ENCODE peak calls at places on chromosomes 2 and 18, in five cellular contexts. S is neuronal stem cell, I is HFF-Myc, Y is GM06990, F is skeletal muscle cell. G is an unnamed sample.

GRCh38 chr18:44673256-44673950 is 7.3 kb upstream of the SETBP1 start:
- DNase-seq in S (peak), F (no peak), Y (no peak), I (no peak), G (no peak)

GRCh38 chr2:190809876-190810525 is 70.6 kb upstream of the GLS start:
- DNase-seq in Y (no peak), S (no peak), I (no peak), F (no peak), G (no peak)

GRCh38 chr2:178200331-178200730 is 6.0 kb downstream of the OSBPL6 start:
- DNase-seq in Y (no peak), F (no peak), I (no peak), S (no peak), G (no peak)

GRCh38 chr2:154589514-154589913 is 109.0 kb upstream of the KCNJ3 start:
- DNase-seq in I (no peak), F (no peak), Y (no peak), S (no peak), G (no peak)

GRCh38 chr18:21267370-21267769 is 25.3 kb downstream of the GREB1L start:
- DNase-seq in I (no peak), S (no peak), F (no peak), Y (no peak), G (no peak)

GRCh38 chr18:3611313-3612038 is 161.5 kb downstream of the TGIF1 start:
- DNase-seq in Y (no peak), I (no peak), F (no peak), S (no peak), G (no peak)

GRCh38 chr2:236618370-236618769 is 48.7 kb downstream of the ACKR3 start:
- DNase-seq in I (no peak), S (no peak), F (no peak), Y (no peak), G (no peak)

GRCh38 chr2:27714851-27715291 is 51.2 kb downstream of the SLC4A1AP start:
- DNase-seq in F (no peak), Y (no peak), I (no peak), S (no peak), G (no peak)

GRCh38 chr2:70003093-70003830 is 41.8 kb upstream of the ASPRV1 start:
- DNase-seq in I (no peak), Y (no peak), S (no peak), F (no peak), G (no peak)

GRCh38 chr2:203782262-203782976 is 76.0 kb downstream of the CD28 start:
- DNase-seq in Y (no peak), I (peak), F (peak), S (peak), G (peak)

GRCh38 chr2:113376935-113377445 is 60.5 kb upstream of the ZNG1B start:
- DNase-seq in Y (peak), I (no peak), F (no peak), S (no peak), G (no peak)

DNA sequence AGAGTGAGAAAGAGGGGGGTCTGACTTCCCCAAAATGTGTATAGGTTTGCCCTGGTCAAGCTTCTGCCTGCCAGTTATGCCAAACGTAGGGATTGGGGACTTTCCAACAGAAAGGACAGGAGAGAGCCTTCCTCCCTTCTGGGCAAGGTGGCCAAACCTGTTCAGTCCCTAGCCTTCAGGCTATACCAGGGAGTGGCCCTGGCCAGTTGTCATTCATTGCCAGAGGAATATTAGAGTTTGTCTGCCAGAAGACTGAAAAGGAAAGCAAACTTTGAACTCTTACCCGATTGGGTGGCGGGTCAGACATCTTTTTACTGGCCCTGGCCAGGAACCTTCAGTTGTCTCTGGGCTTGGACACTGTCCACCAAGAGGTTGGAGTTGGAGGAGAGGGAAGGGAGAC is 22.1 kb downstream of the RAB3GAP1 start:
- DNase-seq in Y (no peak), S (no peak), I (no peak), F (no peak), G (no peak)
- H3K4me3 ChIP-seq in Y (no peak), S (no peak), I (no peak), F (no peak), G (no peak)

DNA sequence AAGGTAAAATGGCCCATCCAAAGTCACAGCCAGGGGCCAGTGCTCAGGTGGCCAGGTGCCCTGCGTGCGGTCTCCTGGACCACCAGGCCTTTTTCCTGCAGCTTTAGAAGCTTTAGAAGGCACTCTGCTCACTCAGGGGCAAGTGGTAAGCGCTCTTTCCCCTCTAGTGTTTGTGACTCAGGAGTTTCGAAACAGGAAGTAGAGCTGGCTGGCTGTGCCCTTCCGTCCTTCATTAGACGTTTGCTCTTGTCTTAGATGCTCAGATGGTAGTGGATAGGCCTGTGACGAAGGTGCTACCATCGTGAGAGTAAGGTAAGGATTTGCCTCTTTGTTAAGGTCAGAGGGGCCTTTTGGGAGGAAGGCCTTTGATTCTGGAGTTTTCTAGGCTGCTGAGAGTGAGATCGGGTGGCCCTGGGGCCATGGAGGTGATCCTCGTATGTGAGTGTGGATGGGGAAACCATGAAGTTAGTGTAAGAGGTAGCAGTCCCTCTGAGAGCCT is at the start of gene CASP8:
- DNase-seq in I (peak), S (no peak), Y (no peak), F (peak), G (no peak)
- H3K4me3 ChIP-seq in I (peak), S (no peak), Y (peak), F (peak), G (peak)

DNA sequence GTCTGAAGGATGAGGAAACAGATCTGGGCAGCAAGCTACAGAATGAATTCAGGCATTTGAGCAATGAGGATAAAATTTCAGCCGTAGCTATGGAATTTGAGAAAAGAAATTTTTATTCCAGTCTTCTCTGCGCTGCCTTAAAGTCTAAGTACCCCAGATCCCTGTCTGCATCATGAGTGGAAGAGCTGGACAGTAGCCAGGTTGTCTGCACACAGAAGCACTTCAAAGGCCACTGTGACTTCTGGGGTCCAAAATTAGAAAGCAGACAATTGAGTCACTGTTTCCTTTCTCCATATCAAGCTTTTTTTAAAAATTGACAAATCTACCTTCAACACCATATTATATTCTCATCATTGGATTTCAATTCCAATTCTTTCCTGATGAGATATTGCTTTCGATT is 787.7 kb upstream of the GCFC2 start:
- DNase-seq in F (no peak), Y (no peak), I (no peak), S (no peak), G (no peak)
- H3K4me3 ChIP-seq in F (no peak), Y (no peak), I (no peak), S (no peak), G (no peak)

GRCh38 chr2:74080346-74080745 is 67.4 kb downstream of the BOLA3 start:
- DNase-seq in Y (no peak), I (no peak), F (no peak), S (no peak), G (no peak)
- H3K4me3 ChIP-seq in Y (no peak), I (no peak), F (no peak), S (no peak), G (no peak)

DNA sequence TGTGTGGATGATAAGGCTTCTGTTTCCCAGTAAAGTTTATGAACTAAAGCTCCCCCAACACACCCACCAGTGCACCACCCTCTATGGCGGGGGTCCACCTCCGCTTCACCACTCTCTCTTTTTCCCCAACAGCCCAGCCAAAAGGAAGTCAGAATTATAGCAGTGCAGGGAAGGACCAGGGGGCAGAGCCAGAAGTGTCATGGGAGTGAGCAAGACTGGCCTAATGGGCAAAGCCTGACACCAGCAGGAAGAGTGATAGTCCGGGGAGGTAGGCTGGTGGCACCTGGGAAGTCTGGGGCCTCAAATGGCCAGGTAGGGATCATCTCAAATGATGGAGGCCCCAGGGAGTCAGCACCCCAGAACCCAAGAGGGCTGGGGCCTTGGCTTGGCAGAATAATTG is 167.6 kb downstream of the ZFP36L2 start:
- DNase-seq in F (no peak), Y (no peak), I (no peak), S (no peak), G (no peak)
- H3K4me3 ChIP-seq in F (no peak), Y (no peak), I (no peak), S (no peak), G (no peak)